ENCODE peak calls at places on chromosomes 2 and 18, in six cellular contexts. One of them, this sample, is unnamed.

GRCh38 chr2:133885847-133886246 is 317.6 kb upstream of the NCKAP5 start:
- DNase-seq in IMR-90: peak; percentile 4
- DNase-seq in endothelial cell of umbilical vein: no peak
- DNase-seq in fibroblast of pulmonary artery: no peak
- DNase-seq in GM06990: no peak
- DNase-seq in thoracic aorta: no peak
- DNase-seq in this sample: no peak

GRCh38 chr2:13652531-13653313 is 936.0 kb downstream of the TRIB2 start:
- DNase-seq in IMR-90: peak; percentile 73
- DNase-seq in thoracic aorta: no peak
- DNase-seq in endothelial cell of umbilical vein: no peak
- DNase-seq in fibroblast of pulmonary artery: peak; percentile 1
- DNase-seq in GM06990: no peak
- DNase-seq in this sample: no peak

GRCh38 chr2:61582191-61582590 is 44.0 kb upstream of the XPO1 start:
- DNase-seq in endothelial cell of umbilical vein: no peak
- DNase-seq in GM06990: peak; percentile 26
- DNase-seq in thoracic aorta: no peak
- DNase-seq in fibroblast of pulmonary artery: no peak
- DNase-seq in IMR-90: no peak
- DNase-seq in this sample: no peak

GRCh38 chr2:70514612-70515055 is 39.0 kb downstream of the TGFA start:
- DNase-seq in GM06990: no peak
- DNase-seq in IMR-90: no peak
- DNase-seq in endothelial cell of umbilical vein: no peak
- DNase-seq in fibroblast of pulmonary artery: no peak
- DNase-seq in thoracic aorta: no peak
- DNase-seq in this sample: no peak

GRCh38 chr2:57333221-57333620 is 713.4 kb upstream of the VRK2 start:
- DNase-seq in GM06990: no peak
- DNase-seq in thoracic aorta: no peak
- DNase-seq in endothelial cell of umbilical vein: no peak
- DNase-seq in IMR-90: no peak
- DNase-seq in fibroblast of pulmonary artery: no peak
- DNase-seq in this sample: no peak

GRCh38 chr2:7118606-7119503 is 201.6 kb downstream of the RNF144A start:
- DNase-seq in GM06990: no peak
- DNase-seq in fibroblast of pulmonary artery: peak; percentile 31
- DNase-seq in IMR-90: peak; percentile 13
- DNase-seq in endothelial cell of umbilical vein: no peak
- DNase-seq in thoracic aorta: no peak
- DNase-seq in this sample: no peak

GRCh38 chr18:9961031-9961430 is 47.2 kb downstream of the VAPA start:
- DNase-seq in thoracic aorta: no peak
- DNase-seq in IMR-90: no peak
- DNase-seq in fibroblast of pulmonary artery: peak; percentile 59
- DNase-seq in endothelial cell of umbilical vein: no peak
- DNase-seq in GM06990: no peak
- DNase-seq in this sample: no peak

GRCh38 chr2:10300328-10300920 is 2.3 kb upstream of the HPCAL1 start:
- DNase-seq in fibroblast of pulmonary artery: no peak
- DNase-seq in GM06990: no peak
- DNase-seq in endothelial cell of umbilical vein: no peak
- DNase-seq in thoracic aorta: no peak
- DNase-seq in IMR-90: no peak
- DNase-seq in this sample: no peak

GRCh38 chr2:98937906-98938305 is 1.9 kb upstream of the CRACDL start:
- DNase-seq in fibroblast of pulmonary artery: no peak
- DNase-seq in thoracic aorta: no peak
- DNase-seq in GM06990: no peak
- DNase-seq in endothelial cell of umbilical vein: no peak
- DNase-seq in IMR-90: no peak
- DNase-seq in this sample: no peak

GRCh38 chr2:225319872-225320271 is 79.6 kb upstream of the NYAP2 start:
- DNase-seq in IMR-90: no peak
- DNase-seq in GM06990: no peak
- DNase-seq in fibroblast of pulmonary artery: no peak
- DNase-seq in endothelial cell of umbilical vein: no peak
- DNase-seq in thoracic aorta: no peak
- DNase-seq in this sample: no peak

GRCh38 chr18:12625242-12625641 is 32.7 kb downstream of the SPIRE1 start:
- DNase-seq in endothelial cell of umbilical vein: no peak
- DNase-seq in thoracic aorta: no peak
- DNase-seq in GM06990: no peak
- DNase-seq in IMR-90: no peak
- DNase-seq in fibroblast of pulmonary artery: peak; percentile 64
- DNase-seq in this sample: no peak

GRCh38 chr18:49447810-49448745 is 12.4 kb downstream of the DYM start:
- DNase-seq in thoracic aorta: no peak
- DNase-seq in endothelial cell of umbilical vein: peak; percentile 53
- DNase-seq in fibroblast of pulmonary artery: peak; percentile 84
- DNase-seq in IMR-90: peak; percentile 70
- DNase-seq in GM06990: peak; percentile 7
- DNase-seq in this sample: no peak

GRCh38 chr2:240397924-240398611 is 37.4 kb upstream of the GPC1 start:
- DNase-seq in GM06990: no peak
- DNase-seq in thoracic aorta: no peak
- DNase-seq in IMR-90: peak; percentile 12
- DNase-seq in endothelial cell of umbilical vein: no peak
- DNase-seq in fibroblast of pulmonary artery: no peak
- DNase-seq in this sample: no peak

GRCh38 chr2:239257511-239257937 is 143.3 kb downstream of the HDAC4 start:
- DNase-seq in endothelial cell of umbilical vein: peak; percentile 52
- DNase-seq in IMR-90: peak; percentile 96
- DNase-seq in fibroblast of pulmonary artery: peak; percentile 82
- DNase-seq in GM06990: peak; percentile 47
- DNase-seq in thoracic aorta: no peak
- DNase-seq in this sample: no peak

GRCh38 chr2:210895132-210895531 is 338.7 kb downstream of the CPS1 start:
- DNase-seq in thoracic aorta: no peak
- DNase-seq in fibroblast of pulmonary artery: no peak
- DNase-seq in GM06990: no peak
- DNase-seq in endothelial cell of umbilical vein: no peak
- DNase-seq in IMR-90: no peak
- DNase-seq in this sample: no peak
- TF ChIP-seq CTCF in thoracic aorta: no peak
- TF ChIP-seq CTCF in fibroblast of pulmonary artery: no peak
- TF ChIP-seq CTCF in GM06990: no peak
- TF ChIP-seq CTCF in endothelial cell of umbilical vein: no peak
- TF ChIP-seq CTCF in IMR-90: no peak
- TF ChIP-seq CTCF in this sample: no peak

GRCh38 chr2:199590323-199590915 is 132.7 kb upstream of the SATB2 start:
- DNase-seq in IMR-90: no peak
- DNase-seq in thoracic aorta: no peak
- DNase-seq in endothelial cell of umbilical vein: no peak
- DNase-seq in fibroblast of pulmonary artery: no peak
- DNase-seq in GM06990: no peak
- DNase-seq in this sample: no peak
- TF ChIP-seq CTCF in IMR-90: no peak
- TF ChIP-seq CTCF in thoracic aorta: no peak
- TF ChIP-seq CTCF in endothelial cell of umbilical vein: no peak
- TF ChIP-seq CTCF in fibroblast of pulmonary artery: no peak
- TF ChIP-seq CTCF in GM06990: no peak
- TF ChIP-seq CTCF in this sample: no peak

DNA sequence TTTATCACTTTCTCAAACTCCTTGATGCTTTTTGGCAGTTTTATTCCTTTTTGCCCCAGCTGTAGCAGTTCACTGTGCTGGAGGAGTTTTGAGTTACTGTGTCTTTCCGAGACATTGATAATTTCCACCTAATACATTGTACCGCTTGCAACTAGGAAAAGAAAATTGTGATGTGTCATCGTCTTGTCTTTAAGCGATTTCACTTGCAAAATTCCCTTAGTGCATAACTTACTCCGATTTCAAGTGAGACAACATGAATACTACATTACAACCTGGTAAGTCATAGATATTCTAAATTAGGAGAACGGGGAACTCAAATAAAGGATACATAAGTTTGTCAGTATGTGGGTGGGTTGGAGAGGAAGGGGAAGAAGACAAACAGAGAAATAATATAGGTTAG is 340.5 kb upstream of the KYNU start:
- DNase-seq in thoracic aorta: no peak
- DNase-seq in fibroblast of pulmonary artery: no peak
- DNase-seq in GM06990: no peak
- DNase-seq in endothelial cell of umbilical vein: no peak
- DNase-seq in IMR-90: no peak
- DNase-seq in this sample: no peak
- TF ChIP-seq CTCF in thoracic aorta: no peak
- TF ChIP-seq CTCF in fibroblast of pulmonary artery: no peak
- TF ChIP-seq CTCF in GM06990: no peak
- TF ChIP-seq CTCF in endothelial cell of umbilical vein: no peak
- TF ChIP-seq CTCF in IMR-90: no peak
- TF ChIP-seq CTCF in this sample: no peak

DNA sequence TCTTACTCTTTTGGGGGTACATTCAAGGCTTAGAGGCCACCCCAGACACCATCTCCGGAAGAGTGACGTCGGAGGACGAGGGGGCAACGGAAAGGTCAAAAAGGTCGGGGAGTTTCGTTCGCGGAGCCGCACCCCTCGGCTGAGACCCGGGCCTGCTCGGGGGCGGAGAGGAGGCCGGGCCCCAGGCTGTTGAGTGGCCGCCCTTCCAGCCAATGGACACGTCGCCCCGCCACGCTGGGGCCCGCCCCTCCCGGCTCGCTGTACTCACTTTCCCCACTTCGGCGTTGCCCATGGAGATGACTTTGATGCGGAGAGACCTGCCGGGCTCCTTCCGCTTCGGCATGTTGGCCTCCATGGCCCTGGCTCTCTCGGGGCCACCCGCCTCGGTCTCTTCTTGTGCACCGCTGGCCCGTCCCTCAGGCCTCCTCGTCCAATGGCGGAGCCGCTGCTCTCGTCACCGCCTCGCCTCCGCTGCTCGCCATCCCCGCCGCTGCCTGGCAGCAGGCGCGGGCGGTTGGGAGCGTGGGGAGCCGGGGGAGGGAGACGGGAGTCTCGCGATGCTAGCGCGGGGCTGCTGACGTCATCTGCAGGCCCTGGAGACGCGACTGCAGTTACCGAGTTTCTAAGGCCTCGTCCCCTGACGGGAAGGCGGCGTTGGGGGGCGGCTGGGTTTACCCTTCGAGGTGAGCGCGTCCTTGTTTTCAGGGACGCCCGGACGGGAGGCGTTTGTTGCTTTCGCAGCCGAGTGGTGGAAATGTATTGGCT is at the start of gene DNAJC27:
- DNase-seq in IMR-90: peak; percentile 98
- DNase-seq in GM06990: peak; percentile 99
- DNase-seq in fibroblast of pulmonary artery: peak; percentile 98
- DNase-seq in endothelial cell of umbilical vein: peak; percentile 99
- DNase-seq in thoracic aorta: peak; percentile 90
- DNase-seq in this sample: peak; percentile 96
- TF ChIP-seq CTCF in IMR-90: no peak
- TF ChIP-seq CTCF in GM06990: no peak
- TF ChIP-seq CTCF in fibroblast of pulmonary artery: no peak
- TF ChIP-seq CTCF in endothelial cell of umbilical vein: no peak
- TF ChIP-seq CTCF in thoracic aorta: no peak
- TF ChIP-seq CTCF in this sample: no peak

GRCh38 chr2:158723921-158724802 is 71.0 kb upstream of the DAPL1 start:
- DNase-seq in thoracic aorta: no peak
- DNase-seq in endothelial cell of umbilical vein: no peak
- DNase-seq in fibroblast of pulmonary artery: no peak
- DNase-seq in IMR-90: no peak
- DNase-seq in GM06990: no peak
- DNase-seq in this sample: no peak
- TF ChIP-seq CTCF in thoracic aorta: no peak
- TF ChIP-seq CTCF in endothelial cell of umbilical vein: peak; percentile 15
- TF ChIP-seq CTCF in fibroblast of pulmonary artery: peak; percentile 25
- TF ChIP-seq CTCF in IMR-90: peak; percentile 10
- TF ChIP-seq CTCF in GM06990: peak; percentile 54
- TF ChIP-seq CTCF in this sample: no peak

DNA sequence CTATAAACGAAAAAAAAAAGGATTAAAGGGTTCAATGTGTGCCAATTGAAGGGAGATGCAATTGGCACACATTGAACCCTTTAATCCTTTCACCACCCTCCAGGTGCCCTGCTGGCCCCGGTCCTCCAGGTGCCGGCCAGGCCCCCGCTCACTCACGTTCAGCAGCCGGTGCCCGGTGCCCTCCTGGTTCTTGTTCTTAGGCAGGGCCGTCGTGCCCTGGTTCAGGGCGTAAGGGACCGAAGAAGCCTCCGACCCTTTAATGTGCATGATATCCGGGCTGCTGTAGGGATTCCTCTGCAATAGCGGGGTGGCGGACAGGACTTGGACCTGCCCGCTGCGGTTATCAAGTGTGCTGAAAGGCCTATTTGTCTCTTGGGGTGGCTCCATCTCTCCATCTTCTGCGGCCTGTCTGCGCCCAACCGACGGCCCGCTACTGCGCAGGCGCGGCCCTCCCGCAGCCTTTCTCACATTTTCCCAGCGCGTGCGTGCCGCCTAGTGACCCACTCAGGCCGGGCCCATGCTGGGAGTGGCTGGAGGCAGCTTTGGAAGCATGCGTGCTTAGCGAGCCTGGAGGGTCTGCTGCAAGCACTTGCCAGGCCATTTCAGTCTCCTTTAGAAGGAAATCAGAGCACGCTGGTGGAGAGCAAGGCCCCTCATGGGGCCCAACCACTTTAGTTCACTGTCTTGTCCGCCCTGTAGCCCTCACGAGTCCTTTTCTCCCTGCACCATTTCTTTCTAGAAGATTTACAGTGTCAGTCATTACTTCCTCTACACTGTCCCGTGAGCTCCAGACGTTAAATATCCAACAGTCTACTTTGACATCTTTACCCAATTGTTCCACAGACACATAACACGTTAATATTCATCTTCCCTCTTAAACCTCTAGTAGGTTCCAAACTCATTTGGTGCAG is 24.3 kb downstream of the TMEM237 start:
- DNase-seq in endothelial cell of umbilical vein: peak; percentile 65
- DNase-seq in thoracic aorta: peak; percentile 17
- DNase-seq in GM06990: no peak
- DNase-seq in fibroblast of pulmonary artery: peak; percentile 78
- DNase-seq in IMR-90: peak; percentile 50
- DNase-seq in this sample: no peak
- TF ChIP-seq CTCF in endothelial cell of umbilical vein: peak; percentile 18
- TF ChIP-seq CTCF in thoracic aorta: peak; percentile 32
- TF ChIP-seq CTCF in GM06990: no peak
- TF ChIP-seq CTCF in fibroblast of pulmonary artery: peak; percentile 34
- TF ChIP-seq CTCF in IMR-90: peak; percentile 42
- TF ChIP-seq CTCF in this sample: no peak